ENCODE peak calls at places on chromosomes 4 and X, in six cellular contexts. One of them, this sample, is unnamed.

GRCh38 chr4:14289708-14290107 is 662.2 kb upstream of the BOD1L1 start:
- DNase-seq in colonic mucosa: no peak
- DNase-seq in stimulated activated CD4-positive, alpha-beta T cell treated with anti-CD3 and anti-CD28 coated beads, TNF-alpha, amount 100 ng/mL, for 48 hours: no peak
- DNase-seq in SJSA1: no peak
- DNase-seq in brain pericyte: no peak
- DNase-seq in HS-5: peak; percentile 36
- DNase-seq in this sample: no peak

GRCh38 chr4:163991268-163991667 is 496.8 kb downstream of the TMA16 start:
- DNase-seq in colonic mucosa: no peak
- DNase-seq in stimulated activated CD4-positive, alpha-beta T cell treated with anti-CD3 and anti-CD28 coated beads, TNF-alpha, amount 100 ng/mL, for 48 hours: no peak
- DNase-seq in SJSA1: no peak
- DNase-seq in brain pericyte: no peak
- DNase-seq in HS-5: no peak
- DNase-seq in this sample: peak; percentile 72

GRCh38 chrX:65196758-65197371 is 220.6 kb upstream of the ZC4H2 start:
- DNase-seq in colonic mucosa: peak; percentile 87
- DNase-seq in stimulated activated CD4-positive, alpha-beta T cell treated with anti-CD3 and anti-CD28 coated beads, TNF-alpha, amount 100 ng/mL, for 48 hours: no peak
- DNase-seq in SJSA1: no peak
- DNase-seq in brain pericyte: no peak
- DNase-seq in HS-5: no peak
- DNase-seq in this sample: no peak

GRCh38 chr4:109389367-109390118 is 44.1 kb upstream of the SEC24B start:
- DNase-seq in colonic mucosa: no peak
- DNase-seq in stimulated activated CD4-positive, alpha-beta T cell treated with anti-CD3 and anti-CD28 coated beads, TNF-alpha, amount 100 ng/mL, for 48 hours: no peak
- DNase-seq in SJSA1: no peak
- DNase-seq in brain pericyte: no peak
- DNase-seq in HS-5: no peak
- DNase-seq in this sample: no peak

GRCh38 chr4:148854203-148854602 is 412.0 kb upstream of the NR3C2 start:
- DNase-seq in colonic mucosa: no peak
- DNase-seq in stimulated activated CD4-positive, alpha-beta T cell treated with anti-CD3 and anti-CD28 coated beads, TNF-alpha, amount 100 ng/mL, for 48 hours: no peak
- DNase-seq in SJSA1: no peak
- DNase-seq in brain pericyte: no peak
- DNase-seq in HS-5: no peak
- DNase-seq in this sample: no peak

GRCh38 chr4:176090115-176090514 is 24.5 kb downstream of the WDR17 start:
- DNase-seq in colonic mucosa: no peak
- DNase-seq in stimulated activated CD4-positive, alpha-beta T cell treated with anti-CD3 and anti-CD28 coated beads, TNF-alpha, amount 100 ng/mL, for 48 hours: no peak
- DNase-seq in SJSA1: no peak
- DNase-seq in brain pericyte: no peak
- DNase-seq in HS-5: no peak
- DNase-seq in this sample: no peak

GRCh38 chr4:56654238-56654632 is 26.9 kb downstream of the HOPX start:
- DNase-seq in colonic mucosa: peak; percentile 27
- DNase-seq in stimulated activated CD4-positive, alpha-beta T cell treated with anti-CD3 and anti-CD28 coated beads, TNF-alpha, amount 100 ng/mL, for 48 hours: no peak
- DNase-seq in SJSA1: no peak
- DNase-seq in brain pericyte: no peak
- DNase-seq in HS-5: no peak
- DNase-seq in this sample: no peak

GRCh38 chr4:110475881-110476818 is at the start of gene ENPEP:
- DNase-seq in colonic mucosa: peak; percentile 42
- DNase-seq in stimulated activated CD4-positive, alpha-beta T cell treated with anti-CD3 and anti-CD28 coated beads, TNF-alpha, amount 100 ng/mL, for 48 hours: no peak
- DNase-seq in SJSA1: peak; percentile 48
- DNase-seq in brain pericyte: peak; percentile 41
- DNase-seq in HS-5: no peak
- DNase-seq in this sample: no peak

GRCh38 chr4:8265171-8265929 is 4.2 kb upstream of the HTRA3 start:
- DNase-seq in colonic mucosa: no peak
- DNase-seq in stimulated activated CD4-positive, alpha-beta T cell treated with anti-CD3 and anti-CD28 coated beads, TNF-alpha, amount 100 ng/mL, for 48 hours: no peak
- DNase-seq in SJSA1: no peak
- DNase-seq in brain pericyte: no peak
- DNase-seq in HS-5: no peak
- DNase-seq in this sample: no peak

GRCh38 chr4:128285085-128286023 is 2.3 kb downstream of the PGRMC2 start:
- DNase-seq in colonic mucosa: peak; percentile 29
- DNase-seq in stimulated activated CD4-positive, alpha-beta T cell treated with anti-CD3 and anti-CD28 coated beads, TNF-alpha, amount 100 ng/mL, for 48 hours: no peak
- DNase-seq in SJSA1: no peak
- DNase-seq in brain pericyte: no peak
- DNase-seq in HS-5: no peak
- DNase-seq in this sample: no peak

GRCh38 chr4:116925900-116926457 is 159.4 kb downstream of the TRAM1L1 start:
- DNase-seq in colonic mucosa: no peak
- DNase-seq in stimulated activated CD4-positive, alpha-beta T cell treated with anti-CD3 and anti-CD28 coated beads, TNF-alpha, amount 100 ng/mL, for 48 hours: no peak
- DNase-seq in SJSA1: no peak
- DNase-seq in brain pericyte: no peak
- DNase-seq in HS-5: no peak
- DNase-seq in this sample: peak; percentile 7

GRCh38 chr4:103054030-103054429 is 22.5 kb downstream of the SLC9B2 start:
- DNase-seq in colonic mucosa: no peak
- DNase-seq in stimulated activated CD4-positive, alpha-beta T cell treated with anti-CD3 and anti-CD28 coated beads, TNF-alpha, amount 100 ng/mL, for 48 hours: no peak
- DNase-seq in SJSA1: no peak
- DNase-seq in brain pericyte: no peak
- DNase-seq in HS-5: no peak
- DNase-seq in this sample: no peak

GRCh38 chr4:157997296-157997695 is 175.5 kb downstream of the GASK1B start:
- DNase-seq in colonic mucosa: no peak
- DNase-seq in stimulated activated CD4-positive, alpha-beta T cell treated with anti-CD3 and anti-CD28 coated beads, TNF-alpha, amount 100 ng/mL, for 48 hours: no peak
- DNase-seq in SJSA1: no peak
- DNase-seq in brain pericyte: no peak
- DNase-seq in HS-5: no peak
- DNase-seq in this sample: no peak

GRCh38 chrX:7617994-7618393 is 225.0 kb upstream of the VCX start:
- DNase-seq in colonic mucosa: no peak
- DNase-seq in stimulated activated CD4-positive, alpha-beta T cell treated with anti-CD3 and anti-CD28 coated beads, TNF-alpha, amount 100 ng/mL, for 48 hours: no peak
- DNase-seq in SJSA1: no peak
- DNase-seq in brain pericyte: no peak
- DNase-seq in HS-5: no peak
- DNase-seq in this sample: no peak

GRCh38 chrX:72100824-72101351 is 30.8 kb downstream of the RTL5 start:
- DNase-seq in colonic mucosa: no peak
- DNase-seq in stimulated activated CD4-positive, alpha-beta T cell treated with anti-CD3 and anti-CD28 coated beads, TNF-alpha, amount 100 ng/mL, for 48 hours: peak; percentile 39
- DNase-seq in SJSA1: no peak
- DNase-seq in brain pericyte: no peak
- DNase-seq in HS-5: no peak
- DNase-seq in this sample: no peak

GRCh38 chr4:172692701-172693100 is 475.9 kb upstream of the GALNT7 start:
- DNase-seq in colonic mucosa: no peak
- DNase-seq in stimulated activated CD4-positive, alpha-beta T cell treated with anti-CD3 and anti-CD28 coated beads, TNF-alpha, amount 100 ng/mL, for 48 hours: no peak
- DNase-seq in SJSA1: no peak
- DNase-seq in brain pericyte: no peak
- DNase-seq in HS-5: no peak
- DNase-seq in this sample: no peak

GRCh38 chr4:122584517-122584916 is 36.3 kb downstream of the IL21 start:
- DNase-seq in colonic mucosa: no peak
- DNase-seq in stimulated activated CD4-positive, alpha-beta T cell treated with anti-CD3 and anti-CD28 coated beads, TNF-alpha, amount 100 ng/mL, for 48 hours: no peak
- DNase-seq in SJSA1: no peak
- DNase-seq in brain pericyte: no peak
- DNase-seq in HS-5: peak; percentile 43
- DNase-seq in this sample: no peak

GRCh38 chrX:70554081-70554480 is 109.4 kb downstream of the DLG3 start:
- DNase-seq in colonic mucosa: no peak
- DNase-seq in stimulated activated CD4-positive, alpha-beta T cell treated with anti-CD3 and anti-CD28 coated beads, TNF-alpha, amount 100 ng/mL, for 48 hours: no peak
- DNase-seq in SJSA1: no peak
- DNase-seq in brain pericyte: no peak
- DNase-seq in HS-5: peak; percentile 2
- DNase-seq in this sample: peak; percentile 0

GRCh38 chr4:109816082-109816442 is 500 bp downstream of the GAR1 start:
- DNase-seq in colonic mucosa: peak; percentile 29
- DNase-seq in stimulated activated CD4-positive, alpha-beta T cell treated with anti-CD3 and anti-CD28 coated beads, TNF-alpha, amount 100 ng/mL, for 48 hours: peak; percentile 25
- DNase-seq in SJSA1: no peak
- DNase-seq in brain pericyte: no peak
- DNase-seq in HS-5: no peak
- DNase-seq in this sample: no peak

GRCh38 chrX:111095974-111096870 is at the start of gene PAK3:
- DNase-seq in colonic mucosa: peak; percentile 22
- DNase-seq in stimulated activated CD4-positive, alpha-beta T cell treated with anti-CD3 and anti-CD28 coated beads, TNF-alpha, amount 100 ng/mL, for 48 hours: no peak
- DNase-seq in SJSA1: no peak
- DNase-seq in brain pericyte: no peak
- DNase-seq in HS-5: no peak
- DNase-seq in this sample: peak; percentile 60

GRCh38 chrX:54640721-54641120 is 110.7 kb downstream of the GNL3L start:
- DNase-seq in colonic mucosa: no peak
- DNase-seq in stimulated activated CD4-positive, alpha-beta T cell treated with anti-CD3 and anti-CD28 coated beads, TNF-alpha, amount 100 ng/mL, for 48 hours: no peak
- DNase-seq in SJSA1: no peak
- DNase-seq in brain pericyte: peak; percentile 29
- DNase-seq in HS-5: no peak
- DNase-seq in this sample: no peak

GRCh38 chr4:185915817-185916216 is 103.8 kb upstream of the SORBS2 start:
- DNase-seq in colonic mucosa: no peak
- DNase-seq in stimulated activated CD4-positive, alpha-beta T cell treated with anti-CD3 and anti-CD28 coated beads, TNF-alpha, amount 100 ng/mL, for 48 hours: no peak
- DNase-seq in SJSA1: no peak
- DNase-seq in brain pericyte: no peak
- DNase-seq in HS-5: no peak
- DNase-seq in this sample: no peak

GRCh38 chrX:48893556-48894348 is 3.8 kb downstream of the TIMM17B start:
- DNase-seq in colonic mucosa: no peak
- DNase-seq in stimulated activated CD4-positive, alpha-beta T cell treated with anti-CD3 and anti-CD28 coated beads, TNF-alpha, amount 100 ng/mL, for 48 hours: no peak
- DNase-seq in SJSA1: no peak
- DNase-seq in brain pericyte: no peak
- DNase-seq in HS-5: no peak
- DNase-seq in this sample: no peak

GRCh38 chr4:24763631-24764302 is 31.6 kb upstream of the SOD3 start:
- DNase-seq in colonic mucosa: no peak
- DNase-seq in stimulated activated CD4-positive, alpha-beta T cell treated with anti-CD3 and anti-CD28 coated beads, TNF-alpha, amount 100 ng/mL, for 48 hours: no peak
- DNase-seq in SJSA1: no peak
- DNase-seq in brain pericyte: no peak
- DNase-seq in HS-5: no peak
- DNase-seq in this sample: peak; percentile 86

GRCh38 chr4:71366776-71367175 is 28.0 kb downstream of the SLC4A4 start:
- DNase-seq in colonic mucosa: no peak
- DNase-seq in stimulated activated CD4-positive, alpha-beta T cell treated with anti-CD3 and anti-CD28 coated beads, TNF-alpha, amount 100 ng/mL, for 48 hours: no peak
- DNase-seq in SJSA1: no peak
- DNase-seq in brain pericyte: no peak
- DNase-seq in HS-5: no peak
- DNase-seq in this sample: no peak

GRCh38 chr4:48836658-48837057 is 5.8 kb downstream of the OCIAD1 start:
- DNase-seq in colonic mucosa: no peak
- DNase-seq in stimulated activated CD4-positive, alpha-beta T cell treated with anti-CD3 and anti-CD28 coated beads, TNF-alpha, amount 100 ng/mL, for 48 hours: no peak
- DNase-seq in SJSA1: no peak
- DNase-seq in brain pericyte: no peak
- DNase-seq in HS-5: no peak
- DNase-seq in this sample: no peak

GRCh38 chrX:133645251-133645650 is 230.0 kb upstream of the GPC4 start:
- DNase-seq in colonic mucosa: no peak
- DNase-seq in stimulated activated CD4-positive, alpha-beta T cell treated with anti-CD3 and anti-CD28 coated beads, TNF-alpha, amount 100 ng/mL, for 48 hours: no peak
- DNase-seq in SJSA1: no peak
- DNase-seq in brain pericyte: no peak
- DNase-seq in HS-5: no peak
- DNase-seq in this sample: no peak

GRCh38 chrX:152893631-152894610 is 3.9 kb upstream of the ZNF185 start:
- DNase-seq in colonic mucosa: no peak
- DNase-seq in stimulated activated CD4-positive, alpha-beta T cell treated with anti-CD3 and anti-CD28 coated beads, TNF-alpha, amount 100 ng/mL, for 48 hours: no peak
- DNase-seq in SJSA1: no peak
- DNase-seq in brain pericyte: no peak
- DNase-seq in HS-5: no peak
- DNase-seq in this sample: no peak

GRCh38 chr4:71415491-71415890 is 76.7 kb downstream of the SLC4A4 start:
- DNase-seq in colonic mucosa: no peak
- DNase-seq in stimulated activated CD4-positive, alpha-beta T cell treated with anti-CD3 and anti-CD28 coated beads, TNF-alpha, amount 100 ng/mL, for 48 hours: no peak
- DNase-seq in SJSA1: no peak
- DNase-seq in brain pericyte: no peak
- DNase-seq in HS-5: peak; percentile 47
- DNase-seq in this sample: no peak

GRCh38 chr4:48686369-48686768 is 93.7 kb downstream of the FRYL start:
- DNase-seq in colonic mucosa: no peak
- DNase-seq in stimulated activated CD4-positive, alpha-beta T cell treated with anti-CD3 and anti-CD28 coated beads, TNF-alpha, amount 100 ng/mL, for 48 hours: no peak
- DNase-seq in SJSA1: no peak
- DNase-seq in brain pericyte: no peak
- DNase-seq in HS-5: no peak
- DNase-seq in this sample: no peak